ENCODE peak calls at places on chromosomes 16 and 17, in five cellular contexts. M is Peyer's patch, Q is A549, Y is body of pancreas, P is heart left ventricle. B is an unnamed sample.

GRCh38 chr16:86128246-86128645 is 229.3 kb downstream of the IRF8 start:
- DNase-seq in Q (no peak), P (no peak), Y (no peak), M (no peak), B (no peak)

GRCh38 chr16:27112093-27112811 is 45.5 kb downstream of the C16orf82 start:
- DNase-seq in Q (no peak), M (no peak), P (no peak), Y (no peak), B (no peak)

GRCh38 chr17:50033316-50033715 is 22.6 kb upstream of the ITGA3 start:
- DNase-seq in M (no peak), P (no peak), Y (no peak), Q (no peak), B (no peak)

GRCh38 chr17:27224526-27225315 is 69.2 kb upstream of the WSB1 start:
- DNase-seq in Y (no peak), P (no peak), Q (no peak), M (no peak), B (no peak)

GRCh38 chr16:30853758-30854157 is 40.1 kb downstream of the BCL7C start:
- DNase-seq in Y (no peak), P (no peak), M (no peak), Q (no peak), B (no peak)

GRCh38 chr16:89575247-89576172 is at the start of gene CPNE7:
- DNase-seq in Y (no peak), Q (peak), P (no peak), M (no peak), B (no peak)

GRCh38 chr17:17523714-17524075 is 27.5 kb upstream of the RASD1 start:
- DNase-seq in M (no peak), Y (no peak), Q (no peak), P (no peak), B (no peak)

GRCh38 chr17:38562215-38562569 is 43.6 kb downstream of the SRCIN1 start:
- DNase-seq in Y (no peak), Q (no peak), M (no peak), P (no peak), B (no peak)

GRCh38 chr16:58426960-58427359 is 34.7 kb downstream of the GINS3 start:
- DNase-seq in M (no peak), Q (no peak), Y (peak), P (peak), B (no peak)

GRCh38 chr17:73074515-73074914 is 18.0 kb downstream of the SLC39A11 start:
- DNase-seq in Y (no peak), Q (no peak), M (no peak), P (no peak), B (no peak)

GRCh38 chr16:1089822-1090619 is 6.0 kb downstream of the C1QTNF8 start:
- DNase-seq in P (peak), Y (peak), Q (peak), M (peak), B (no peak)

GRCh38 chr17:77733576-77734296 is 224.8 kb upstream of the TNRC6C start:
- DNase-seq in Y (no peak), M (no peak), Q (no peak), P (no peak), B (no peak)

GRCh38 chr17:31369266-31369665 is 22.2 kb upstream of the RAB11FIP4 start:
- DNase-seq in Y (no peak), Q (no peak), P (no peak), M (no peak), B (no peak)

GRCh38 chr16:13307861-13308260 is 406.5 kb downstream of the SHISA9 start:
- DNase-seq in P (no peak), M (no peak), Y (no peak), Q (no peak), B (no peak)

GRCh38 chr17:57948169-57948554 is 7.0 kb downstream of the CUEDC1 start:
- DNase-seq in Q (no peak), M (no peak), P (no peak), Y (no peak), B (no peak)

DNA sequence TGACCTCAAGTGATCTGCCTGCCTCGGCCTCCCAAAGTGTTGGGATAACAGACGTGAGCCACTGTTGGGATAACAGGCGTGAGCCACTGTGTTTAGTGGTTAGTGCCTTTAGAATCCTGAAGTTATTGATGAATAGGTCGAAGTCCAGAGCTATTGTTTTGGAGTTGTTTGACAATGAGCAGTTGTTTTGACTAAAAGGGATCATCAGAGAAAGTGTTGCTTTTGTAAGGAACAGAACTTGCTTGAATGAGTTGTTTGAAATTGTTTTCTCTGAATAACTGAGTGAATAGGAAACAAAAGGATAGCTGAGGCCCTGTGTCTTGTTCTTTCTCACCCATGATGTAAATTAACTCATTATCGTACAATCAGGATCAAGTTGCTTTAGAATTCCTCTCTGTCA is 46.6 kb downstream of the PRPSAP2 start:
- DNase-seq in Y (no peak), Q (no peak), P (no peak), M (no peak), B (no peak)
- H3K27ac ChIP-seq in Y (no peak), Q (no peak), P (no peak), M (no peak), B (no peak)

GRCh38 chr17:11598274-11599221 is at the start of gene DNAH9:
- DNase-seq in Q (peak), Y (peak), P (peak), M (peak), B (peak)
- TF ChIP-seq POLR2A in Q (no peak), Y (peak), P (no peak), M (no peak), B (no peak)

DNA sequence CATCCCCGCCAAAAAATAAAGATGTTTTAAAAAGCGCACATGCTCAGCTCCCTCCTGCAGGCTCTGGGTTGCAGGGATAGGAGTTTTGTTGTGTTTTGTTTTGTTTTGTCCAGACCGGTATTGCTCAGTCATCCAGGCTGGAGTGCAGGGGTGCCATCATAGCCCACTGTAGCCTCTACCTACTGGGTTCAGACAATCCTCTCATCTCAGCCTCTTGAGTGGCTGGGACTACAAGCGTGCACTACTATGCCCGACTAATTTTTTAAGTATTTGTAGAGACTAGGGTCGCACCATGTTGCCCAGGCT is 661 bp downstream of the WWOX start:
- DNase-seq in Q (no peak), P (no peak), Y (no peak), M (no peak), B (no peak)
- H3K27ac ChIP-seq in Q (peak), P (no peak), Y (peak), M (peak), B (peak)

GRCh38 chr16:87723224-87723619 is 42.6 kb downstream of the KLHDC4 start:
- DNase-seq in P (peak), M (no peak), Q (no peak), Y (peak), B (no peak)
- TF ChIP-seq POLR2A in P (no peak), M (no peak), Q (no peak), Y (no peak), B (no peak)

DNA sequence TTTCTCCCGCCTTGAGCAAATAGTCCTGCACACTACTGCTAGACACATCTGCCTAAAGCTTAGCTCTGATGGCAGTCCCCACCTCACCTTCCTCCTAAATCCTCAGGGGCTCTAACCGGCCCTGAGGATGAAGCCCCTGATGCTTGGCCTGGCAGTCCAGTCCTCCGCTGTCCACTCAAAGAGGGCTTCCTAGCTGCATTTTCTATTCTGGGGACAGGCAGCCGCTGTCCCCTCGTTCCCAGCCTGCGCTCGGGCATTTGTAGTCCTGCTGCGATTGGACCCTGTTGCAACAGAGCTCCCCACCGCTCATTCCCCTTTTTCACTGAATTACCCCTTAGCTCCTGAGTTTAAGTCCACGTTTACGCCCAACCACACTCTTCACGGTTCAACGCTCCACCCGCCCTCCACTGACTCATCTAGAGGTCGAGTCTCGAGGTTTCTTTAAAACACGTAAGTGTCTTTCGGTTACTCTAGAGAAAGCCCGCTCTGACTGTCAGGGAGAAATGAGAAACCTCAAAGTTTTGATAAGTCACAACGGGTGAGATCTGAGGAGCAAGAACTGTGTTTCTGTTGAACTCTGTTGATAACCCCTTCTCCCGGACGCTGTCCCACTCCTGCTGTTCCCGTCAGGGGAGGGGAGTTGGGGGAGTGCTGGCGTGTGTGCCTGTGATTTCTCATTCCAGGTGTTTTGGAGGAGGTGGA is 4.5 kb downstream of the CCR7 start:
- DNase-seq in P (no peak), Q (no peak), M (peak), Y (no peak), B (no peak)
- H3K27ac ChIP-seq in P (no peak), Q (peak), M (peak), Y (peak), B (peak)